ENCODE peak calls at places on chromosome 9, in nine cellular contexts. G, Z, S, V, Q, K, N, T and B are unnamed samples.

GRCh38 chr9:133002147-133003070 is 23.9 kb downstream of the GFI1B start:
- DNase-seq in K (no peak), V (peak; percentile 79), S (no peak), N (no peak), T (no peak), G (no peak), Q (no peak), Z (no peak), B (no peak)

GRCh38 chr9:109742759-109743388 is 37.1 kb upstream of the PALM2AKAP2 start:
- DNase-seq in K (no peak), Z (no peak), T (no peak), S (peak; percentile 63), G (no peak), N (no peak), Q (peak; percentile 63), V (no peak), B (no peak)

GRCh38 chr9:97763884-97764283 is 66.7 kb upstream of the XPA start:
- DNase-seq in T (no peak), Q (no peak), V (no peak), K (no peak), Z (no peak), S (no peak), N (no peak), G (no peak), B (no peak)

GRCh38 chr9:89519393-89519805 is 21.5 kb upstream of the SEMA4D start:
- DNase-seq in V (peak; percentile 96), K (no peak), S (peak; percentile 21), G (no peak), T (no peak), N (no peak), Z (no peak), Q (peak; percentile 9), B (no peak)

GRCh38 chr9:28082671-28083070 is 509.4 kb upstream of the C9orf72 start:
- DNase-seq in Q (no peak), N (no peak), G (no peak), V (peak; percentile 53), T (no peak), K (no peak), S (no peak), Z (no peak), B (no peak)

GRCh38 chr9:8428389-8428788 is 628.8 kb upstream of the DMAC1 start:
- DNase-seq in G (no peak), Q (no peak), N (no peak), S (no peak), Z (peak; percentile 12), K (no peak), V (no peak), T (no peak), B (no peak)

GRCh38 chr9:89732295-89732951 is 127.6 kb downstream of the GADD45G start:
- DNase-seq in N (no peak), K (no peak), T (no peak), S (no peak), G (no peak), V (peak; percentile 33), Z (no peak), Q (no peak), B (no peak)

GRCh38 chr9:94490465-94490864 is 64.4 kb upstream of the PCAT7 start:
- DNase-seq in Q (no peak), K (no peak), V (peak; percentile 17), N (no peak), G (no peak), S (peak; percentile 14), T (no peak), Z (no peak), B (no peak)

GRCh38 chr9:97527626-97528528 is 26.4 kb downstream of the TMOD1 start:
- DNase-seq in N (no peak), Z (no peak), K (no peak), G (no peak), V (no peak), T (no peak), Q (no peak), S (no peak), B (no peak)

GRCh38 chr9:70832487-70832886 is 288.9 kb downstream of the TRPM3 start:
- DNase-seq in K (no peak), Z (no peak), V (no peak), T (no peak), G (no peak), Q (no peak), N (no peak), S (peak; percentile 41), B (no peak)

GRCh38 chr9:14441976-14442651 is 128.2 kb upstream of the NFIB start:
- DNase-seq in N (no peak), T (peak; percentile 65), G (no peak), V (peak; percentile 22), Z (no peak), S (peak; percentile 30), Q (no peak), K (no peak), B (no peak)

GRCh38 chr9:107246259-107247254 is 36.5 kb upstream of the RAD23B start:
- DNase-seq in V (no peak), K (no peak), G (no peak), S (peak; percentile 26), T (peak; percentile 20), N (no peak), Z (no peak), Q (peak; percentile 15), B (no peak)

GRCh38 chr9:87336407-87336806 is 161.3 kb upstream of the DAPK1 start:
- DNase-seq in T (peak; percentile 25), Z (no peak), N (no peak), Q (no peak), V (peak; percentile 22), G (no peak), S (peak; percentile 69), K (no peak), B (no peak)

GRCh38 chr9:122402403-122403268 is 31.8 kb downstream of the PTGS1 start:
- DNase-seq in Z (no peak), G (no peak), S (peak; percentile 100), T (peak; percentile 14), K (no peak), N (no peak), Q (peak; percentile 93), V (peak; percentile 88), B (no peak)

GRCh38 chr9:13568851-13569618 is 289.5 kb upstream of the MPDZ start:
- DNase-seq in T (peak; percentile 8), S (no peak), Q (peak; percentile 26), K (no peak), V (no peak), G (no peak), Z (no peak), N (no peak), B (no peak)

GRCh38 chr9:115416299-115416698 is 298.3 kb upstream of the TNC start:
- DNase-seq in G (no peak), T (no peak), V (no peak), K (no peak), S (no peak), N (no peak), Z (no peak), Q (no peak), B (no peak)

GRCh38 chr9:129745186-129745585 is 7.7 kb downstream of the PTGES start:
- DNase-seq in T (no peak), Z (no peak), N (no peak), Q (no peak), K (no peak), G (no peak), V (no peak), S (no peak), B (no peak)

GRCh38 chr9:138020120-138020794 is 142.7 kb downstream of the CACNA1B start:
- DNase-seq in K (no peak), G (no peak), T (no peak), Z (no peak), Q (no peak), S (no peak), N (no peak), V (no peak), B (no peak)